ENCODE peak calls at places on chromosomes 16 and 17, in six cellular contexts. B, J, M, R, S and O are unnamed samples.

GRCh38 chr17:30334421-30334820 is 564 bp upstream of the TMIGD1 start:
- DNase-seq in B (no peak), J (no peak), M (no peak), R (no peak), S (no peak), O (no peak)

GRCh38 chr17:45261577-45262515 is at the start of gene SPATA32:
- DNase-seq in B (peak), J (no peak), M (peak), R (peak), S (no peak), O (peak)

GRCh38 chr16:21698169-21699032 is 34.6 kb downstream of the OTOA start:
- DNase-seq in B (no peak), J (no peak), M (no peak), R (no peak), S (no peak), O (no peak)

GRCh38 chr17:78112508-78113471 is 15.8 kb downstream of the TMC6 start:
- DNase-seq in B (peak), J (no peak), M (no peak), R (peak), S (peak), O (peak)

GRCh38 chr16:48556913-48557351 is 53.0 kb downstream of the N4BP1 start:
- DNase-seq in B (no peak), J (no peak), M (no peak), R (peak), S (no peak), O (peak)

GRCh38 chr17:19762515-19762961 is 14.4 kb upstream of the ALDH3A1 start:
- DNase-seq in B (peak), J (peak), M (no peak), R (peak), S (peak), O (peak)

GRCh38 chr17:1043601-1044251 is 46.8 kb downstream of the TIMM22 start:
- DNase-seq in B (no peak), J (peak), M (no peak), R (no peak), S (no peak), O (no peak)

GRCh38 chr16:19748389-19749110 is 30.5 kb downstream of the IQCK start:
- DNase-seq in B (no peak), J (no peak), M (no peak), R (no peak), S (no peak), O (no peak)

GRCh38 chr17:31838641-31839225 is 20.3 kb downstream of the COPRS start:
- DNase-seq in B (no peak), J (no peak), M (no peak), R (peak), S (no peak), O (no peak)

GRCh38 chr16:66091462-66091861 is 275.0 kb upstream of the CDH5 start:
- DNase-seq in B (no peak), J (no peak), M (no peak), R (peak), S (no peak), O (peak)

GRCh38 chr16:82924075-82924854 is 297.5 kb downstream of the CDH13 start:
- DNase-seq in B (no peak), J (no peak), M (no peak), R (no peak), S (no peak), O (no peak)

GRCh38 chr17:17269926-17270773 is 10.9 kb downstream of the COPS3 start:
- DNase-seq in B (no peak), J (no peak), M (no peak), R (no peak), S (no peak), O (no peak)

GRCh38 chr17:45948881-45949624 is 50.0 kb upstream of the STH start:
- DNase-seq in B (peak), J (no peak), M (peak), R (peak), S (peak), O (peak)

GRCh38 chr16:88130681-88131080 is 179.4 kb downstream of the BANP start:
- DNase-seq in B (no peak), J (no peak), M (no peak), R (no peak), S (no peak), O (no peak)

GRCh38 chr16:67847064-67847861 is at the start of gene CENPT:
- DNase-seq in B (peak), J (no peak), M (peak), R (peak), S (peak), O (peak)

GRCh38 chr17:47698749-47699535 is 5.0 kb downstream of the TBKBP1 start:
- DNase-seq in B (peak), J (no peak), M (no peak), R (peak), S (peak), O (peak)

GRCh38 chr17:75897076-75898019 is 597 bp upstream of the TRIM65 start:
- DNase-seq in B (no peak), J (no peak), M (peak), R (no peak), S (no peak), O (no peak)